ENCODE peak calls at places on chromosomes 13 and 19, in seven cellular contexts. C, E, W, L, F, P and M are unnamed samples.

GRCh38 chr13:75919660-75920199 is 283.6 kb downstream of the LMO7 start:
- DNase-seq in W (no peak), E (no peak), P (no peak), L (no peak), C (no peak), F (no peak), M (no peak)

GRCh38 chr19:42394751-42395150 is 4.7 kb upstream of the CNFN start:
- DNase-seq in C (no peak), L (no peak), P (no peak), W (no peak), E (no peak), F (peak; percentile 25), M (no peak)

GRCh38 chr19:18417250-18418033 is 1.8 kb upstream of the SSBP4 start:
- DNase-seq in P (peak; percentile 63), C (peak; percentile 65), L (peak; percentile 89), W (no peak), E (peak; percentile 89), F (peak; percentile 78), M (peak; percentile 65)

GRCh38 chr13:52924241-52925148 is 76.1 kb upstream of the PCDH8 start:
- DNase-seq in C (no peak), L (no peak), P (no peak), W (no peak), F (no peak), E (no peak), M (no peak)

GRCh38 chr13:40665754-40666057 is 735 bp downstream of the FOXO1 start:
- DNase-seq in E (no peak), L (no peak), P (no peak), W (no peak), F (no peak), C (no peak), M (no peak)

GRCh38 chr19:32022946-32023832 is 322.2 kb upstream of the ZNF507 start:
- DNase-seq in L (peak; percentile 26), F (no peak), P (no peak), C (no peak), E (no peak), W (no peak), M (no peak)

GRCh38 chr13:40026741-40027140 is 371.3 kb downstream of the COG6 start:
- DNase-seq in C (no peak), F (no peak), E (no peak), P (no peak), W (no peak), L (no peak), M (no peak)

GRCh38 chr19:51064534-51065220 is at the start of gene KLK13:
- DNase-seq in W (no peak), E (no peak), P (no peak), F (peak; percentile 2), L (peak; percentile 87), C (no peak), M (no peak)

GRCh38 chr19:7947939-7948338 is 4.5 kb upstream of the TIMM44 start:
- DNase-seq in L (no peak), C (peak; percentile 11), W (no peak), E (no peak), F (peak; percentile 48), P (no peak), M (no peak)

GRCh38 chr19:48975947-48976847 is 11.1 kb downstream of the FTL start:
- DNase-seq in F (peak; percentile 27), W (no peak), E (no peak), P (no peak), C (no peak), L (peak; percentile 93), M (peak; percentile 41)

GRCh38 chr13:107124129-107124718 is 556.3 kb upstream of the ARGLU1 start:
- DNase-seq in W (no peak), E (no peak), F (peak; percentile 26), P (no peak), L (peak; percentile 46), C (no peak), M (no peak)

GRCh38 chr19:28103916-28104315 is 1109.0 kb downstream of the UQCRFS1 start:
- DNase-seq in L (peak; percentile 74), W (no peak), C (no peak), P (no peak), E (no peak), F (no peak), M (no peak)

GRCh38 chr19:57709616-57710015 is 612 bp upstream of the ZNF154 start:
- DNase-seq in P (no peak), L (peak; percentile 45), W (no peak), C (no peak), E (no peak), F (no peak), M (no peak)

GRCh38 chr19:13149628-13150186 is 468 bp downstream of the STX10 start:
- DNase-seq in W (no peak), P (no peak), C (peak; percentile 39), E (peak; percentile 82), L (peak; percentile 76), F (peak; percentile 52), M (peak; percentile 36)

GRCh38 chr19:4539697-4540581 is at the start of gene LRG1:
- DNase-seq in C (no peak), F (peak; percentile 18), E (no peak), W (no peak), P (no peak), L (peak; percentile 54), M (no peak)

GRCh38 chr19:7870571-7871279 is 3.5 kb downstream of the PRR36 start:
- DNase-seq in F (peak; percentile 51), W (no peak), L (peak; percentile 96), C (peak; percentile 26), P (no peak), E (no peak), M (no peak)

GRCh38 chr19:13026478-13026999 is 31.3 kb downstream of the NFIX start:
- DNase-seq in L (no peak), E (peak; percentile 71), F (peak; percentile 40), P (no peak), W (no peak), C (peak; percentile 23), M (no peak)

GRCh38 chr19:14325134-14325533 is 56.1 kb upstream of the ADGRE5 start:
- DNase-seq in P (no peak), F (no peak), E (no peak), L (no peak), W (no peak), C (no peak), M (no peak)

DNA sequence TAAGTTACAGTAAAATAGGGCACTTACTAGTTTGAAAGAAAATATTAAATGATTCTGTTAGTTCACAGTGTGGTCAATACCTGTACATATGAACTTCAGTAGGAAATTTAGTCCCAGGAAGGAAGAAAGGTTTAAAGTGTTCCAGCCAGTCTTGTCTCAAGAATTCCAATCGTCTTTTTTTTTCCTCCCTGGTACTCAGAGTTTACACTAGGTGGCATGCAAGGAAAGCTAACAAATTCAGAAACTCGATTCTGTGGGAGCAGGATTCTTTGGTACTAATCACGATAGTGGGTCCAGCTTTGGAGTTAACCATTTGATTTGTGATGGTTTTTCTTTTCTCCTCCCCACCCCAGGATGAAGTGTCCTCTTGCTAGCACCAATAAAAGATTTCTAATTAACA is 43.6 kb downstream of the POLR1D start:
- DNase-seq in W (no peak), L (peak; percentile 69), P (no peak), E (no peak), C (no peak), F (no peak), M (no peak)
- TF ChIP-seq CTCF in W (no peak), L (peak; percentile 55), P (no peak), E (no peak), C (peak; percentile 45), F (no peak), M (peak; percentile 43)

DNA sequence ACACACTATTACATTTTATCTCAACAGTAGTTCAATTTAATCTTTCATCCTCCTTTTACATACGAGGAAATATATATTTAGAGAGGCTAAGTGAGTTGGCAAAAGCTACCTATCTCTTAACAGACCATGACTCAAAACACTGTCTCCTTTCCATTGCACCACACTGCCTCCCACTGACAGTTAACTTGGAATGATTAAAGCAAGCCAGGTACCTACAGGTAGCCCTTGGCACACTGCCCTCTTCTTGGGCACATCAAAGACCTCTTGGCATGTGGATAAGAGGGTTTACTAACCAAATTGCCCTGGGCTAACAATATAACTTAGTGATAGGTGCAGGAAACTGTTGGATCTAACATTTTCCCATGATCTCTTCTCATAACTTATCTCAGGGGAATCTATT is 1.9 kb downstream of the ABHD13 start:
- DNase-seq in F (no peak), P (no peak), E (no peak), C (no peak), L (peak; percentile 6), W (no peak), M (no peak)
- TF ChIP-seq CTCF in F (no peak), P (no peak), E (no peak), C (no peak), L (no peak), W (no peak), M (no peak)

DNA sequence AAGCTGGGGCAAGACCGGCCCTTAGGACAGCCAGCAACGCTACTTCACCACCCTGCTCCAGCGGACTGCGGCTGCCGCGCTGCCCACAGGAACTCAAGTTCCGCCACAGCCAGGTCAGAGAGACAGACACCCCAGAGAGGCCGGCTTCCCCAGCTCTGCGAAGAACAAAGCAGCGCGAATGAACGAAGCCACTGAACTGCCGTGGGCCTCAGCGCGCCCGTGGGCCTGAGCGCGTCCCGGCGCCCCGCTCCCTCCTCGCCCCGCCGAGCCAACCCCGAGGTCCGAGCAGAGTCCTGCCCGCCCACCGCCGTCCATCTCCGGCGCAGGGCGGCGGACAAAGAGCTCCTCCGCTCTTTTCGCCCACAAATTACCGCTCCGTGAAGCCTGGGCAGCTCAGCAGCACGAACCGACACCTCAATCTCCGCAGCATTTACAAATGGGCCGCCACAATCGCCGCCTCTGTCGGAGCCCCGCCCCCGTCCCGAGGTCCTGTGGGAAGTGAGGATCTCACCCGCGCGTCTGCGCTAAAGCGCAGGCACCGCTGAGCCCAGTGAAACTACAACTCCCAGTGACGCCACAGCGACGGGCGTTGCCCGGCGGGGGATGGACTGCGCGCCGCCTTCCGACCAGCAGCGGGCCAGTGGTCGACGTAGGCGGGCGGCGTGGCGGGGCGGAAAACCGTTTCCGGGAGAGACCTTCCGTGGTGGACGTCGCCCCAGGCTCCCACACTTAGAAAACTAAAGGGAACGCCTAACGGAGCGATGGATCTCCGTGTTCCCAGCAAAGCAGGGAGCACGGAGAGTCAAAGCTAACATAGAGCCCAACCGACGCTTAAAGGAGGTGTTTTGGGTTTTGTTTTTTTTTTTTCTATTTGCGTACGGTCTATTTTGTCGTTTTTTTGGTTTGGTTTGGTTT is 158.7 kb downstream of the RNF17 start:
- DNase-seq in F (peak; percentile 97), E (peak; percentile 99), L (peak; percentile 98), C (peak; percentile 96), W (peak; percentile 89), P (peak; percentile 94), M (peak; percentile 92)
- TF ChIP-seq CTCF in F (no peak), E (no peak), L (no peak), C (peak; percentile 37), W (peak; percentile 12), P (no peak), M (peak; percentile 31)

GRCh38 chr19:44892932-44893331 is 1.9 kb downstream of the TOMM40 start:
- DNase-seq in C (no peak), E (no peak), L (no peak), W (no peak), P (no peak), F (no peak), M (no peak)

GRCh38 chr19:44893704-44894103 is 2.6 kb downstream of the TOMM40 start:
- DNase-seq in W (no peak), F (no peak), E (no peak), C (no peak), L (no peak), P (no peak), M (no peak)

GRCh38 chr19:44889830-44890365 is 1.2 kb upstream of the TOMM40 start:
- DNase-seq in P (no peak), F (no peak), L (no peak), E (no peak), W (no peak), C (no peak), M (no peak)

GRCh38 chr19:44890366-44891015 is 563 bp upstream of the TOMM40 start:
- DNase-seq in F (peak; percentile 100), W (peak; percentile 86), L (peak; percentile 100), E (peak; percentile 100), C (peak; percentile 99), P (no peak), M (peak; percentile 100)

GRCh38 chr19:44891016-44891882 is at the start of gene TOMM40:
- DNase-seq in W (peak; percentile 99), F (peak; percentile 100), L (peak; percentile 81), E (no peak), P (peak; percentile 100), C (peak; percentile 100), M (peak; percentile 98)
- TF ChIP-seq CTCF in W (no peak), F (no peak), L (no peak), E (no peak), P (no peak), C (peak; percentile 54), M (no peak)